ENCODE peak calls at places on chromosome 11, in four cellular contexts. R is HepG2, G is GM12878, B is K562. E is an unnamed sample.

GRCh38 chr11:126498281-126498680 is 142.8 kb downstream of the ST3GAL4 start:
- DNase-seq in B (no peak), G (no peak), R (no peak), E (no peak)

GRCh38 chr11:47061429-47062178 is 115.1 kb downstream of the ARFGAP2 start:
- DNase-seq in G (no peak), R (no peak), B (no peak), E (peak)

GRCh38 chr11:80462211-80462610 is 1021.4 kb upstream of the TENM4 start:
- DNase-seq in G (no peak), R (no peak), B (no peak), E (no peak)

GRCh38 chr11:16195659-16196058 is 160.7 kb downstream of the SOX6 start:
- DNase-seq in G (no peak), B (no peak), R (peak), E (no peak)

GRCh38 chr11:46520971-46521745 is 72.7 kb downstream of the AMBRA1 start:
- DNase-seq in B (no peak), R (no peak), G (no peak), E (peak)

GRCh38 chr11:57307666-57308270 is 17.0 kb downstream of the TNKS1BP1 start:
- DNase-seq in B (no peak), G (no peak), R (no peak), E (no peak)

GRCh38 chr11:13166036-13166435 is 111.6 kb upstream of the BMAL1 start:
- DNase-seq in B (no peak), R (no peak), G (no peak), E (no peak)

GRCh38 chr11:63551889-63552266 is 11.3 kb downstream of the PLAAT2 start:
- DNase-seq in R (no peak), B (no peak), G (no peak), E (no peak)

GRCh38 chr11:8090756-8091155 is 9.7 kb downstream of the TUB start:
- DNase-seq in B (peak), R (peak), G (no peak), E (peak)

GRCh38 chr11:85991514-85991913 is 77.4 kb downstream of the PICALM start:
- DNase-seq in R (no peak), B (no peak), G (no peak), E (no peak)

GRCh38 chr11:17392872-17393271 is 4.4 kb upstream of the KCNJ11 start:
- DNase-seq in G (no peak), B (no peak), R (no peak), E (no peak)

GRCh38 chr11:89437317-89437716 is 53.9 kb downstream of the NOX4 start:
- DNase-seq in B (no peak), R (no peak), G (no peak), E (peak)

GRCh38 chr11:93510196-93510898 is 32.8 kb downstream of the SMCO4 start:
- DNase-seq in G (no peak), B (no peak), R (no peak), E (no peak)

GRCh38 chr11:73154178-73154577 is 12.1 kb upstream of the FCHSD2 start:
- DNase-seq in R (no peak), B (no peak), G (peak), E (no peak)

GRCh38 chr11:114307524-114308203 is 11.5 kb downstream of the NNMT start:
- DNase-seq in R (peak), B (peak), G (no peak), E (no peak)
- TF ChIP-seq CREB1 in R (no peak), B (no peak), G (no peak), E (no peak)

GRCh38 chr11:128498846-128499245 is 88.5 kb downstream of the ETS1 start:
- DNase-seq in B (no peak), G (no peak), R (no peak), E (no peak)

GRCh38 chr11:128496684-128497056 is 90.7 kb downstream of the ETS1 start:
- DNase-seq in G (no peak), R (no peak), B (no peak), E (no peak)

GRCh38 chr11:128499613-128500213 is 87.6 kb downstream of the ETS1 start:
- DNase-seq in R (no peak), B (no peak), G (no peak), E (no peak)

GRCh38 chr11:128496249-128496648 is 91.1 kb downstream of the ETS1 start:
- DNase-seq in G (no peak), R (no peak), B (no peak), E (no peak)

GRCh38 chr11:128497057-128497957 is 90.1 kb downstream of the ETS1 start:
- DNase-seq in G (peak), R (no peak), B (no peak), E (no peak)
- TF ChIP-seq REST in G (no peak), R (no peak), B (no peak), E (no peak)

DNA sequence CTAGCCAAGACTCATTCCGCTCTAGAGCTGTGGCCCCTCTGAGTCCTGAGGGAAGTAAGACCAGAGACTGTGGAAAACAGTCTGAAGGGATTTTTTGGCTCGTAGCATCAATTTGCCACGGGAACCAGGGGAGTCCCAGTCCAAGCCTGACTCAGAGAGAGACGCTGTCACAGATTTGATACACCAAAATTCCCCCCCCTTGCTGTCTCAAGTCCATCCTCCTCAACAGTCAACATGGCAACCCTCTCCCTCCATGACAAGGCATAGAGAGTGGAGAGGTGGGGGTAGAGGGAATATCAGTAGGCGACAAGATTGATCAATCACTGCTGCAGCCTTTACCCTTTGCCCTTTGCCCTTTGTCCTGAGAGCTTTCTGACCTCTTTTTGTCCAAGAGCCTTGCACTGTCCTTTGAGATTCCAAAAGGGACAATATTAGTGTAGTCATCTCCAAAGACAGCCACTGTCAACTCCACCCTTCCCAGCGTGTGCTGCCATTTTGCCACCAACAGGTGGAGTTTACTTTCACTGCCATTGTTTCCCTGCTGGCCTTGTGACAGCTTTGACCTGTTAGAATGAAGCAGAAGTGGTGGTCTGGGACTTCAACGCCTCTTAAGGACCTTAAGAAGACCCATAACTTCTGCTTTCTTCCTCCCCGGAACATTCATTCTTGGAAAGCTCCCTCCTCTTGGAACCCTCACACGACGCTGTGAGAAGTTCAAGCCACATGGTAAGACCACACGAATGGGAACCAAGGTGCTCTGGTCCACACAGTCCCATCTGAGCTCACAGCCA is 7.3 kb downstream of the SLC15A3 start:
- DNase-seq in R (no peak), B (no peak), G (no peak), E (peak)
- TF ChIP-seq CTCF in R (no peak), B (peak), G (peak), E (peak)

GRCh38 chr11:120985718-120986569 is 38.0 kb upstream of the TBCEL start:
- DNase-seq in B (peak), R (peak), G (no peak), E (peak)
- TF ChIP-seq CREB1 in B (no peak), R (no peak), G (no peak), E (peak)

GRCh38 chr11:9363954-9364912 is 20.2 kb upstream of the IPO7 start:
- DNase-seq in B (peak), G (peak), R (peak), E (peak)
- TF ChIP-seq REST in B (peak), G (no peak), R (no peak), E (no peak)

GRCh38 chr11:2398664-2399355 is 1.7 kb upstream of the TSSC4 start:
- DNase-seq in R (no peak), B (peak), G (no peak), E (no peak)
- TF ChIP-seq CTCF in R (peak), B (peak), G (peak), E (peak)

DNA sequence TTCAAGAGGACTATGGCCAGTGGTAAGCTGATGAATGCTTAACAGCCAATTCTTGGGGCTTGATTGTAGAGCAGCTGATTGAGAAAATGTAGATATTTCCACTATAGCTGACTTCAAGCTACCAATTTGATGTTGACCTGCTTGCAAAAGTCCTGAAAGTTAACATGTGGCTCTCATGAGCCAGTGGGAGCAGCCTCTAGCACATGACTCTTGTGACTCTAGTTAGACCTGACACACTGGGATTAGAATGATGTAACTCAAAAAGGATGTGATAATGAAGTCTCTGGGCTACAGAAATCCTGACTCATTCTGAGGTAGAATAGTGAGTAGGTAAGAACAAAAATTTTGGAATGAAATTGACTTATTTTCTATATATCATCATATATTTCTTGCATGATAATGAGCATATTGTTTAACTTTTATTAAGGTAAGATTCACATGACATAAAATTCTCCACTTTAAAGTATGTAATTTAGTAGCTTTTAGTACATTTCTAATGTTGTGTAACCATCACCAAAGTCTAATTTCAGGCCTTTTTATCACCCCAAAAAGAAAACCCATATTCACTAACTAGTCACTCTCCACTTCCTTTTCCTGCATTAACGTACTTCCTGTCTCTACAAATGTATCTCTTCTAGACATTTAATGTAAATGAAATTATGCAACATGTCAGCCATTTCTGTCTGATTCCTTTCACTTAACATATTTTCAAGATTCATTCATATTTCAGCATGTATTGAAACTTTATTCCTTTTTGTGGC is 16.1 kb upstream of the OR52H1 start:
- DNase-seq in G (no peak), B (no peak), R (no peak), E (no peak)
- TF ChIP-seq CREB1 in G (no peak), B (no peak), R (no peak), E (no peak)

GRCh38 chr11:66570826-66571222 is 2.4 kb upstream of the CTSF start:
- DNase-seq in R (no peak), B (no peak), G (no peak), E (peak)
- TF ChIP-seq REST in R (no peak), B (no peak), G (no peak), E (no peak)

DNA sequence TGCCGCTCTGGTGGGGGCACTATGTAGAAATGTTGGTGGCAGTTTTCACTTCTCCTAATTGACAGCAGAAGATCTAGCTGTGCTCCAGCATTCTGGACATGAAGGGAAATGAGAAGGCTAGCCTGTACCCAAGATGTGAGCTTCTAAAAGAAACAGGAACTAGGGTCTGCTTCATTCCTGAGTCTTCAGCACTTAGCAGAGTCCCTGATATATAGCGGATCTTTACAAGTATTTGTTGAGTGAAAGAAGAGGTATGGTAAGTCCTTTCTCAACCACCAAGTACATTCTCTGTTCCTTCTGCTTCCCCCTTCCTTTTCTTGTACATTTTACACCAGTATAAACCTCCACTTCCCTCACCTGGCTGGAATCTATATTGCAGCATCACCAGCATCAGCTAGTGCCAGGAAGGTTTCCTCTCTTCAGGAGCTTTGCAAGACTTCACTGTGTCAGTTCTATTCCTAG is 408.3 kb upstream of the CADM1 start:
- DNase-seq in R (no peak), B (no peak), G (no peak), E (peak)
- TF ChIP-seq CTCF in R (peak), B (no peak), G (peak), E (peak)

GRCh38 chr11:78946945-78947914 is 372.6 kb upstream of the NARS2 start:
- DNase-seq in B (no peak), R (peak), G (no peak), E (no peak)
- TF ChIP-seq CREB1 in B (no peak), R (no peak), G (no peak), E (no peak)

E was measured in GM23338.